ENCODE peak calls at places on chromosomes 12 and 14, in five cellular contexts. One of them, this sample, is unnamed.

GRCh38 chr14:42299692-42300091 is 693.0 kb downstream of the LRFN5 start:
- DNase-seq in K562: no peak
- DNase-seq in SK-N-SH: no peak
- DNase-seq in GM23338: no peak
- DNase-seq in GM12878: peak
- DNase-seq in this sample: no peak

GRCh38 chr12:98352218-98352811 is 163.1 kb upstream of the TMPO start:
- DNase-seq in SK-N-SH: no peak
- DNase-seq in K562: no peak
- DNase-seq in GM12878: no peak
- DNase-seq in GM23338: no peak
- DNase-seq in this sample: no peak

GRCh38 chr14:70808402-70809237 is 693 bp downstream of the MAP3K9 start:
- DNase-seq in K562: no peak
- DNase-seq in GM23338: peak
- DNase-seq in SK-N-SH: peak
- DNase-seq in GM12878: no peak
- DNase-seq in this sample: no peak

GRCh38 chr14:56945291-56945690 is 135.0 kb upstream of the OTX2 start:
- DNase-seq in K562: no peak
- DNase-seq in GM23338: no peak
- DNase-seq in GM12878: no peak
- DNase-seq in SK-N-SH: no peak
- DNase-seq in this sample: no peak

GRCh38 chr12:124626841-124627502 is 59.6 kb upstream of the NCOR2 start:
- DNase-seq in GM12878: no peak
- DNase-seq in K562: no peak
- DNase-seq in SK-N-SH: no peak
- DNase-seq in GM23338: no peak
- DNase-seq in this sample: no peak

GRCh38 chr12:106147956-106148355 is 9.2 kb upstream of the NUAK1 start:
- DNase-seq in K562: no peak
- DNase-seq in GM12878: no peak
- DNase-seq in GM23338: no peak
- DNase-seq in SK-N-SH: peak
- DNase-seq in this sample: no peak

GRCh38 chr12:8780389-8780788 is 42.0 kb upstream of the A2ML1 start:
- DNase-seq in GM23338: peak
- DNase-seq in GM12878: no peak
- DNase-seq in K562: peak
- DNase-seq in SK-N-SH: peak
- DNase-seq in this sample: peak

GRCh38 chr14:94373708-94374107 is 14.7 kb downstream of the SERPINA1 start:
- DNase-seq in K562: no peak
- DNase-seq in GM12878: no peak
- DNase-seq in GM23338: no peak
- DNase-seq in SK-N-SH: no peak
- DNase-seq in this sample: no peak

GRCh38 chr14:30291216-30291615 is 267.7 kb upstream of the G2E3 start:
- DNase-seq in GM12878: no peak
- DNase-seq in K562: no peak
- DNase-seq in GM23338: no peak
- DNase-seq in SK-N-SH: no peak
- DNase-seq in this sample: no peak

GRCh38 chr12:124474709-124475108 is 92.7 kb downstream of the NCOR2 start:
- DNase-seq in GM12878: no peak
- DNase-seq in SK-N-SH: no peak
- DNase-seq in GM23338: no peak
- DNase-seq in K562: no peak
- DNase-seq in this sample: no peak

GRCh38 chr12:66848967-66849366 is 170.1 kb upstream of the GRIP1 start:
- DNase-seq in SK-N-SH: no peak
- DNase-seq in K562: no peak
- DNase-seq in GM23338: peak
- DNase-seq in GM12878: no peak
- DNase-seq in this sample: no peak

DNA sequence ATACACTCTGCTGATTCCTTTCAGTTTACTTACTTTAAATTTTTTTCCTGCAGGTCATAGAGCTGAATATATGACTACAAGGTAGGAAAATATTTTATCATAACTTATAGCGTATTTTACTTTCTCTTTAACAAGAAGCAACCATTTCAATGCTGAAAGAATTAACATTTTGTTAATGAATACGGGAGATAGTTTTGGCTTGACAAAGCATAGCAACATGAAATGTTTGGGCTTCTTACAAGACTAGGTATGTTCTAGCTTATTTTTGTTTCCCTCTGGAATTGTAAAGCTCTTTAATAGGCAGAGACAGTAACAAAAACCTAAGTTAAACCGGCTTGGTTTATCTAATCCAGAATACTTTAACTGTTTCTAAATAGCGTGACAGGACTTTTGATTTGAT is 135.2 kb downstream of the KICS2 start:
- DNase-seq in GM23338: no peak
- DNase-seq in SK-N-SH: no peak
- DNase-seq in GM12878: no peak
- DNase-seq in K562: no peak
- DNase-seq in this sample: no peak
- TF ChIP-seq REST in GM23338: no peak
- TF ChIP-seq REST in SK-N-SH: no peak
- TF ChIP-seq REST in GM12878: no peak
- TF ChIP-seq REST in K562: no peak
- TF ChIP-seq REST in this sample: no peak

GRCh38 chr14:35079742-35080141 is 33.7 kb downstream of the FAM177A1 start:
- DNase-seq in K562: no peak
- DNase-seq in GM12878: no peak
- DNase-seq in SK-N-SH: no peak
- DNase-seq in GM23338: no peak
- DNase-seq in this sample: no peak

GRCh38 chr14:35083530-35084150 is 37.6 kb downstream of the FAM177A1 start:
- DNase-seq in GM12878: no peak
- DNase-seq in GM23338: no peak
- DNase-seq in K562: no peak
- DNase-seq in SK-N-SH: no peak
- DNase-seq in this sample: no peak

DNA sequence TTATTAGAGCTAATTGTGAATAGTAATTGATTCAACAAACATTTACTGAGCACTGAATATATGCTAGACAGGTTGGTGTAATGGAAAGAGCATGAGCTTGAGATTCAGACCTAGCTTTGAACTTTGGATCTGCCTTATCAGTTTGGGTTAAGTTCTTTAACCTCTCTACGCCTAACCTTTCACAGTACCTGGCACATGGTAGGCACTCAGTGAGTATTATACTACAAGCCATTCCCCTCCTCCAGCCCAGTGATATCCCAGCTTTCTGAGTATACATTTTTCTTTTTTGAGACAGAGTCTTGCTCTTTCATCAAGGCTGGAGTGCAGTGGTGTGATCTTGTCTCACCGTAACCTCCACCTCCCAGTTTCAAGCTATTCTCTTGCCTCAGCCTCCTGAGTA is 32.0 kb downstream of the FAM177A1 start:
- DNase-seq in GM23338: no peak
- DNase-seq in SK-N-SH: no peak
- DNase-seq in GM12878: no peak
- DNase-seq in K562: no peak
- DNase-seq in this sample: no peak
- H3K27ac ChIP-seq in GM23338: no peak
- H3K27ac ChIP-seq in SK-N-SH: no peak
- H3K27ac ChIP-seq in GM12878: no peak
- H3K27ac ChIP-seq in K562: no peak
- H3K27ac ChIP-seq in this sample: no peak

GRCh38 chr12:121811434-121812319 is 7.9 kb downstream of the SETD1B start:
- DNase-seq in GM12878: no peak
- DNase-seq in SK-N-SH: peak
- DNase-seq in K562: peak
- DNase-seq in GM23338: peak
- DNase-seq in this sample: peak

GRCh38 chr12:121813951-121814350 is 10.1 kb downstream of the SETD1B start:
- DNase-seq in K562: no peak
- DNase-seq in SK-N-SH: no peak
- DNase-seq in GM12878: no peak
- DNase-seq in GM23338: no peak
- DNase-seq in this sample: no peak

GRCh38 chr12:121812921-121813896 is 9.4 kb downstream of the SETD1B start:
- DNase-seq in GM23338: no peak
- DNase-seq in K562: no peak
- DNase-seq in SK-N-SH: no peak
- DNase-seq in GM12878: no peak
- DNase-seq in this sample: peak

GRCh38 chr12:121810833-121811433 is 7.1 kb downstream of the SETD1B start:
- DNase-seq in SK-N-SH: no peak
- DNase-seq in GM23338: no peak
- DNase-seq in K562: peak
- DNase-seq in GM12878: no peak
- DNase-seq in this sample: peak

DNA sequence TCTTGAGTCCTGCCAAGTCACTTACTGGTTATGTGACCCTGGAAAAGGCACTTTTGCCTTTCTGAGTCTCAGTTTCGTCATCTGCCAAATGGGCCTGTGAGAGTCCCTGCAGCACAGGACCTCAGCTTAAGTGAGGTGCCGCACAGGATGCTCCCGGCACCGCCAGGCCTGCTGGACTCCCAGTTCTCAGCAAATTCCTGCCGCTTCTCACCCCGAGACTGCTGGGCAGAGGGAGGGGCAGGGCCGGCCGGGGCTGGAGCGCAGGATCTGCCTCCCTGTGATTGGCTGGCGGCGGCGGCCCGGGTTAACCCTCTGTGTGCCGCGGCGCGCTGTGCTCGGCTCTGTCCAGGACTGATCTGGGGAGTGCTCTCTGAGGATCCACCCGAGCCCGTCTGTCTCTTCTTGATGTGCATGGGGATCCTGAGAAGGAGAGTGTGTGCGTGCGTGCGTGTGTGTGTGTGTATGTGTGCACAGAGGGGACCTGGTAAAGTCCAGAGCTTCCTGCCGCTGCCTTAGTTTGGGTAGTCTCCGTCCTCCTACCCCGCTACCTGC is 8.6 kb downstream of the SETD1B start:
- DNase-seq in SK-N-SH: peak
- DNase-seq in GM12878: no peak
- DNase-seq in GM23338: peak
- DNase-seq in K562: peak
- DNase-seq in this sample: peak
- TF ChIP-seq POLR2AphosphoS5 in SK-N-SH: no peak
- TF ChIP-seq POLR2AphosphoS5 in GM12878: no peak
- TF ChIP-seq POLR2AphosphoS5 in GM23338: peak
- TF ChIP-seq POLR2AphosphoS5 in K562: no peak
- TF ChIP-seq POLR2AphosphoS5 in this sample: peak

GRCh38 chr12:42482820-42483533 is 106.6 kb downstream of the PRICKLE1 start:
- DNase-seq in K562: peak
- DNase-seq in GM12878: no peak
- DNase-seq in GM23338: peak
- DNase-seq in SK-N-SH: peak
- DNase-seq in this sample: no peak
- TF ChIP-seq REST in K562: no peak
- TF ChIP-seq REST in GM12878: no peak
- TF ChIP-seq REST in GM23338: no peak
- TF ChIP-seq REST in SK-N-SH: no peak
- TF ChIP-seq REST in this sample: no peak

GRCh38 chr12:3204716-3205617 is 127.8 kb downstream of the TSPAN9 start:
- DNase-seq in SK-N-SH: peak
- DNase-seq in GM12878: no peak
- DNase-seq in GM23338: no peak
- DNase-seq in K562: no peak
- DNase-seq in this sample: no peak
- H3K27ac ChIP-seq in SK-N-SH: no peak
- H3K27ac ChIP-seq in GM12878: no peak
- H3K27ac ChIP-seq in GM23338: no peak
- H3K27ac ChIP-seq in K562: no peak
- H3K27ac ChIP-seq in this sample: no peak